ENCODE peak calls at places on chromosomes 2 and 18, in ten cellular contexts. U is frontal cortex; G is A673; B is CD4-positive, alpha-beta T cell; S is GM12864; V is T-helper 2 cell; N is HCT116; D is nucleus accumbens; C is hepatocyte; Y is NCI-H446. R is an unnamed sample.

GRCh38 chr2:101517753-101518152 is 42.8 kb upstream of the RFX8 start:
- DNase-seq in U (no peak), G (no peak), B (no peak), S (no peak), V (no peak), N (no peak), D (no peak), C (no peak), Y (no peak), R (no peak)

GRCh38 chr18:31741096-31741735 is 19.5 kb downstream of the SLC25A52 start:
- DNase-seq in U (no peak), G (peak; percentile 62), B (peak; percentile 25), S (peak; percentile 26), V (peak; percentile 44), N (peak; percentile 22), D (no peak), C (peak; percentile 54), Y (peak; percentile 54), R (peak; percentile 30)

GRCh38 chr2:236628256-236628961 is 58.8 kb downstream of the ACKR3 start:
- DNase-seq in U (no peak), G (no peak), B (no peak), S (no peak), V (no peak), N (no peak), D (no peak), C (no peak), Y (no peak), R (no peak)

GRCh38 chr2:215356948-215357461 is 45.1 kb downstream of the ATIC start:
- DNase-seq in U (no peak), G (no peak), B (no peak), S (no peak), V (no peak), N (no peak), D (no peak), C (no peak), Y (no peak), R (no peak)

GRCh38 chr2:233426619-233427342 is 72.5 kb downstream of the DGKD start:
- DNase-seq in U (no peak), G (peak; percentile 63), B (no peak), S (no peak), V (peak; percentile 49), N (peak; percentile 79), D (no peak), C (no peak), Y (no peak), R (no peak)

GRCh38 chr2:107337209-107337898 is 451.4 kb upstream of the ST6GAL2 start:
- DNase-seq in U (no peak), G (no peak), B (no peak), S (no peak), V (no peak), N (no peak), D (no peak), C (no peak), Y (no peak), R (no peak)

GRCh38 chr18:50280707-50281294 is 522 bp downstream of the MBD1 start:
- DNase-seq in U (no peak), G (no peak), B (no peak), S (no peak), V (no peak), N (no peak), D (no peak), C (no peak), Y (no peak), R (no peak)

GRCh38 chr2:161426788-161427412 is 10.8 kb downstream of the TBR1 start:
- DNase-seq in U (no peak), G (no peak), B (no peak), S (no peak), V (no peak), N (no peak), D (no peak), C (no peak), Y (no peak), R (no peak)

GRCh38 chr2:175111200-175111657 is 56.8 kb downstream of the ATF2 start:
- DNase-seq in U (peak; percentile 16), G (peak; percentile 74), B (no peak), S (peak; percentile 35), V (peak; percentile 66), N (peak; percentile 31), D (no peak), C (peak; percentile 41), Y (peak; percentile 46), R (no peak)

GRCh38 chr2:20457027-20457426 is 10.2 kb downstream of the RHOB start:
- DNase-seq in U (no peak), G (no peak), B (no peak), S (no peak), V (no peak), N (no peak), D (no peak), C (peak; percentile 37), Y (no peak), R (no peak)

GRCh38 chr18:12862467-12862866 is 21.6 kb downstream of the PTPN2 start:
- DNase-seq in U (no peak), G (no peak), B (no peak), S (no peak), V (no peak), N (no peak), D (no peak), C (peak; percentile 76), Y (no peak), R (no peak)

GRCh38 chr2:56185101-56185581 is 1.4 kb downstream of the CCDC85A start:
- DNase-seq in U (peak; percentile 52), G (peak; percentile 8), B (no peak), S (no peak), V (no peak), N (no peak), D (peak; percentile 20), C (peak; percentile 55), Y (peak; percentile 68), R (no peak)

GRCh38 chr2:174014021-174014698 is 49.0 kb upstream of the SP3 start:
- DNase-seq in U (no peak), G (no peak), B (no peak), S (no peak), V (no peak), N (no peak), D (no peak), C (no peak), Y (no peak), R (no peak)

GRCh38 chr2:116719841-116720240 is 1094.7 kb upstream of the DDX18 start:
- DNase-seq in U (no peak), G (no peak), B (no peak), S (no peak), V (no peak), N (no peak), D (no peak), C (no peak), Y (no peak), R (no peak)

GRCh38 chr2:37554157-37554515 is 117.3 kb downstream of the CDC42EP3 start:
- DNase-seq in U (no peak), G (no peak), B (no peak), S (no peak), V (no peak), N (no peak), D (no peak), C (no peak), Y (no peak), R (no peak)

GRCh38 chr2:241410739-241411176 is 54.7 kb downstream of the FARP2 start:
- DNase-seq in U (no peak), G (no peak), B (no peak), S (no peak), V (no peak), N (peak; percentile 34), D (peak; percentile 53), C (no peak), Y (no peak), R (no peak)

GRCh38 chr2:159116922-159117321 is 148.5 kb downstream of the TANC1 start:
- DNase-seq in U (no peak), G (no peak), B (no peak), S (no peak), V (no peak), N (no peak), D (no peak), C (no peak), Y (no peak), R (no peak)

GRCh38 chr18:72542993-72543361 is 1.2 kb downstream of the CBLN2 start:
- DNase-seq in U (no peak), G (peak; percentile 30), B (no peak), S (no peak), V (peak; percentile 1), N (no peak), D (no peak), C (peak; percentile 12), Y (no peak), R (no peak)

GRCh38 chr2:47629501-47630460 is 153.2 kb upstream of the MSH6 start:
- DNase-seq in U (no peak), G (no peak), B (no peak), S (no peak), V (no peak), N (no peak), D (no peak), C (no peak), Y (no peak), R (no peak)

GRCh38 chr2:236636714-236637485 is 67.3 kb downstream of the ACKR3 start:
- DNase-seq in U (no peak), G (no peak), B (no peak), S (no peak), V (no peak), N (no peak), D (no peak), C (no peak), Y (no peak), R (no peak)

GRCh38 chr18:48781041-48781989 is 169.4 kb downstream of the SMAD7 start:
- DNase-seq in U (peak; percentile 79), G (no peak), B (no peak), S (no peak), V (no peak), N (no peak), D (peak; percentile 83), C (peak; percentile 92), Y (peak; percentile 46), R (no peak)

GRCh38 chr2:190648289-190649034 is 421 bp upstream of the NAB1 start:
- DNase-seq in U (peak; percentile 94), G (peak; percentile 94), B (peak; percentile 92), S (peak; percentile 50), V (peak; percentile 90), N (peak; percentile 59), D (peak; percentile 91), C (peak; percentile 94), Y (peak; percentile 92), R (peak; percentile 63)

GRCh38 chr2:128618642-128619041 is 300.0 kb upstream of the HS6ST1 start:
- DNase-seq in U (no peak), G (no peak), B (no peak), S (no peak), V (no peak), N (no peak), D (no peak), C (no peak), Y (no peak), R (no peak)

GRCh38 chr2:28452534-28453081 is 43.3 kb upstream of the PLB1 start:
- DNase-seq in U (peak; percentile 64), G (peak; percentile 42), B (peak; percentile 61), S (no peak), V (peak; percentile 65), N (peak; percentile 32), D (peak; percentile 26), C (peak; percentile 78), Y (peak; percentile 58), R (no peak)

GRCh38 chr18:45761512-45762114 is 37.6 kb downstream of the SLC14A1 start:
- DNase-seq in U (no peak), G (no peak), B (no peak), S (no peak), V (no peak), N (no peak), D (no peak), C (no peak), Y (no peak), R (no peak)

GRCh38 chr2:219273887-219274391 is 5.2 kb upstream of the DNAJB2 start:
- DNase-seq in U (no peak), G (no peak), B (no peak), S (no peak), V (no peak), N (peak; percentile 72), D (no peak), C (no peak), Y (no peak), R (no peak)

GRCh38 chr2:176188969-176189665 is 649 bp downstream of the HOXD1 start:
- DNase-seq in U (no peak), G (no peak), B (no peak), S (no peak), V (no peak), N (no peak), D (no peak), C (peak; percentile 23), Y (no peak), R (no peak)

GRCh38 chr2:85152895-85153294 is 19.7 kb downstream of the TCF7L1 start:
- DNase-seq in U (no peak), G (no peak), B (no peak), S (no peak), V (no peak), N (no peak), D (no peak), C (no peak), Y (no peak), R (no peak)